ENCODE peak calls at places on chromosomes 1 and 21, in five cellular contexts. K, A, O, P and U are unnamed samples.

GRCh38 chr1:153342178-153342577 is 6.5 kb downstream of the PGLYRP4 start:
- DNase-seq in O (no peak), K (no peak), A (no peak), P (no peak), U (no peak)

GRCh38 chr1:209364716-209365115 is 218.8 kb upstream of the CAMK1G start:
- DNase-seq in P (peak), A (no peak), K (no peak), O (no peak), U (no peak)

GRCh38 chr1:43135857-43136781 is 36.0 kb downstream of the EBNA1BP2 start:
- DNase-seq in P (no peak), K (no peak), A (no peak), O (no peak), U (no peak)

GRCh38 chr1:55056632-55056992 is 17.3 kb downstream of the PCSK9 start:
- DNase-seq in O (no peak), P (no peak), A (no peak), K (no peak), U (peak)

GRCh38 chr1:230153655-230154296 is 86.7 kb downstream of the GALNT2 start:
- DNase-seq in K (no peak), A (peak), P (peak), O (peak), U (no peak)

GRCh38 chr1:236143104-236143948 is 987 bp downstream of the GPR137B start:
- DNase-seq in O (peak), A (no peak), P (peak), K (no peak), U (no peak)

GRCh38 chr1:15248238-15248637 is 1.2 kb downstream of the FHAD1 start:
- DNase-seq in K (no peak), A (no peak), O (no peak), P (no peak), U (no peak)

GRCh38 chr1:113734357-113735055 is 24.8 kb downstream of the PHTF1 start:
- DNase-seq in P (no peak), K (no peak), A (no peak), O (peak), U (no peak)

GRCh38 chr1:76868916-76869315 is 1.6 kb downstream of the ST6GALNAC5 start:
- DNase-seq in O (no peak), P (peak), K (no peak), A (no peak), U (no peak)

GRCh38 chr1:82386365-82387069 is 585.8 kb downstream of the ADGRL2 start:
- DNase-seq in K (no peak), A (no peak), O (no peak), P (no peak), U (no peak)

GRCh38 chr21:14273736-14274538 is 58.0 kb downstream of the RBM11 start:
- DNase-seq in K (peak), O (peak), P (no peak), A (no peak), U (peak)

GRCh38 chr1:94383966-94384408 is 34.2 kb upstream of the ABCD3 start:
- DNase-seq in O (peak), A (no peak), K (peak), P (peak), U (no peak)

GRCh38 chr1:26689504-26689903 is 6.3 kb upstream of the ARID1A start:
- DNase-seq in A (no peak), O (no peak), P (no peak), K (no peak), U (no peak)

GRCh38 chr1:20837554-20838192 is 50.6 kb upstream of the HP1BP3 start:
- DNase-seq in O (no peak), K (no peak), P (no peak), A (no peak), U (no peak)

GRCh38 chr1:53734650-53735211 is 4.2 kb downstream of the GLIS1 start:
- DNase-seq in P (peak), K (no peak), A (no peak), O (peak), U (no peak)

GRCh38 chr1:161787355-161787754 is 21.2 kb downstream of the ATF6 start:
- DNase-seq in K (no peak), A (no peak), P (no peak), O (no peak), U (no peak)
- TF ChIP-seq CTCF in K (no peak), A (no peak), P (peak), O (peak), U (no peak)

GRCh38 chr1:164774413-164774812 is 215.4 kb downstream of the PBX1 start:
- DNase-seq in P (no peak), K (no peak), O (no peak), A (no peak), U (no peak)
- TF ChIP-seq CTCF in P (peak), K (no peak), O (peak), A (no peak), U (no peak)

GRCh38 chr1:152110860-152111514 is 4.3 kb downstream of the TCHH start:
- DNase-seq in A (no peak), O (peak), K (peak), P (peak), U (no peak)

GRCh38 chr1:152115344-152115743 is at the start of gene TCHH:
- DNase-seq in K (no peak), A (no peak), O (no peak), P (no peak), U (no peak)

GRCh38 chr1:152112101-152112884 is 3.0 kb downstream of the TCHH start:
- DNase-seq in P (peak), K (peak), A (no peak), O (peak), U (no peak)

GRCh38 chr1:152111515-152111968 is 3.7 kb downstream of the TCHH start:
- DNase-seq in O (peak), P (peak), K (peak), A (no peak), U (no peak)

GRCh38 chr1:152112885-152113432 is 2.3 kb downstream of the TCHH start:
- DNase-seq in A (no peak), O (no peak), P (no peak), K (no peak), U (no peak)
- TF ChIP-seq CTCF in A (no peak), O (no peak), P (no peak), K (no peak), U (no peak)

GRCh38 chr21:42060166-42060565 is 11.0 kb upstream of the UMODL1 start:
- DNase-seq in K (no peak), A (no peak), O (no peak), P (no peak), U (no peak)

GRCh38 chr21:42062543-42063022 is 8.5 kb upstream of the UMODL1 start:
- DNase-seq in P (no peak), O (peak), K (peak), A (no peak), U (no peak)

GRCh38 chr21:42061195-42061865 is 9.8 kb upstream of the UMODL1 start:
- DNase-seq in O (peak), P (no peak), K (peak), A (no peak), U (no peak)

GRCh38 chr21:42063206-42063577 is 7.9 kb upstream of the UMODL1 start:
- DNase-seq in K (peak), A (no peak), O (no peak), P (no peak), U (no peak)

GRCh38 chr21:42061866-42062542 is 9.1 kb upstream of the UMODL1 start:
- DNase-seq in K (no peak), P (no peak), A (no peak), O (no peak), U (no peak)
- TF ChIP-seq CTCF in K (no peak), P (no peak), A (no peak), O (no peak), U (no peak)

DNA sequence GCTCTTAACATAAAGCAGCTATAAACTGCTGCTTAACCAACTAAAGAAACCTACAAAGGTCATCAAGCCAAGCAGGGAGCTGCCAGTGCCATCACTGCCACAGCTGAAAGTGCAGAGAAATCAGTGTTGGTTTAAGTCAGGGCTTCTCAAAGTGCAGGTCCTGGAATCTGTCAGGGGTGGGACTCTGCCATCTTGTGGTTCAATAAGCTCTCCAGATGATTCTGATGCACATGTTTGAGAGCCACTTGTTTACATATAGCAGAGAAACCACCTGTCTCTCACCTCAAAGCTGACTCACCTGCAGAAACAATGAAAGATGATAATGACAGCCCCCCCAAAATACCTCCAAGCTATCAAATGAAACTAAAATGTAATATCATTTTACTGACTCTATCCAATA is 49.3 kb downstream of the SH3GLB1 start:
- DNase-seq in K (no peak), A (no peak), O (peak), P (no peak), U (no peak)
- TF ChIP-seq CTCF in K (no peak), A (no peak), O (peak), P (peak), U (no peak)